ENCODE peak calls at places on chromosomes 12 and 14, in nine cellular contexts. C is lower lobe of right lung; P is GM06990; D is CD8-positive, alpha-beta T cell; E is colonic mucosa; X is mammary epithelial cell; J is NT2/D1; Y is CD8-positive, alpha-beta memory T cell; V is brain microvascular endothelial cell. S is an unnamed sample.

GRCh38 chr12:71567562-71567961 is 96.1 kb downstream of the ZFC3H1 start:
- DNase-seq in C (peak; percentile 47), P (no peak), D (no peak), E (no peak), X (no peak), J (no peak), Y (no peak), V (no peak), S (no peak)

GRCh38 chr12:33588082-33588712 is 148.6 kb upstream of the SYT10 start:
- DNase-seq in C (no peak), P (no peak), D (no peak), E (no peak), X (peak; percentile 93), J (peak; percentile 77), Y (no peak), V (peak; percentile 40), S (no peak)

GRCh38 chr12:21547437-21547836 is 21.3 kb downstream of the SPX start:
- DNase-seq in C (no peak), P (no peak), D (no peak), E (no peak), X (no peak), J (no peak), Y (no peak), V (no peak), S (no peak)

GRCh38 chr14:75234173-75234855 is 44.3 kb upstream of the FOS start:
- DNase-seq in C (peak; percentile 70), P (no peak), D (no peak), E (peak; percentile 48), X (no peak), J (no peak), Y (no peak), V (peak; percentile 96), S (no peak)

GRCh38 chr14:47557894-47558293 is 117.5 kb downstream of the MDGA2 start:
- DNase-seq in C (no peak), P (no peak), D (no peak), E (no peak), X (no peak), J (no peak), Y (no peak), V (no peak), S (no peak)

GRCh38 chr14:65011559-65011958 is 24.9 kb downstream of the FNTB start:
- DNase-seq in C (no peak), P (no peak), D (no peak), E (no peak), X (no peak), J (no peak), Y (no peak), V (no peak), S (no peak)

GRCh38 chr12:109099426-109100020 is 2.1 kb downstream of the UNG start:
- DNase-seq in C (no peak), P (no peak), D (no peak), E (no peak), X (no peak), J (no peak), Y (no peak), V (no peak), S (no peak)

GRCh38 chr14:66746316-66747006 is 238.5 kb downstream of the GPHN start:
- DNase-seq in C (no peak), P (no peak), D (no peak), E (no peak), X (peak; percentile 28), J (peak; percentile 2), Y (no peak), V (peak; percentile 67), S (peak; percentile 36)

GRCh38 chr12:77725611-77726010 is 105.1 kb upstream of the NAV3 start:
- DNase-seq in C (no peak), P (no peak), D (no peak), E (no peak), X (peak; percentile 10), J (no peak), Y (no peak), V (peak; percentile 92), S (no peak)

GRCh38 chr14:32205984-32206383 is 2.9 kb upstream of the RNU6-8 start:
- DNase-seq in C (no peak), P (peak; percentile 82), D (peak; percentile 5), E (no peak), X (peak; percentile 22), J (no peak), Y (no peak), V (no peak), S (no peak)

GRCh38 chr12:51070004-51070403 is 13.4 kb downstream of the CSRNP2 start:
- DNase-seq in C (no peak), P (no peak), D (no peak), E (no peak), X (peak; percentile 83), J (no peak), Y (no peak), V (no peak), S (no peak)

GRCh38 chr14:90969493-90970166 is 90.8 kb downstream of the RPS6KA5 start:
- DNase-seq in C (no peak), P (no peak), D (no peak), E (no peak), X (no peak), J (no peak), Y (no peak), V (no peak), S (no peak)
- H3K4me3 ChIP-seq in C (no peak overlapping the region), P (no peak overlapping the region), D (no peak overlapping the region), E (no peak overlapping the region), X (no peak overlapping the region), J (no peak overlapping the region), Y (no peak overlapping the region), V (no peak overlapping the region), S (no peak overlapping the region)

GRCh38 chr12:16608346-16608745 is 2.4 kb upstream of the LMO3 start:
- DNase-seq in C (no peak), P (no peak), D (no peak), E (no peak), X (no peak), J (no peak), Y (no peak), V (no peak), S (no peak)

GRCh38 chr12:16610743-16611142 is 4.8 kb upstream of the LMO3 start:
- DNase-seq in C (no peak), P (no peak), D (no peak), E (no peak), X (no peak), J (peak; percentile 50), Y (no peak), V (no peak), S (no peak)

GRCh38 chr12:16610006-16610520 is 4.1 kb upstream of the LMO3 start:
- DNase-seq in C (no peak), P (no peak), D (no peak), E (no peak), X (no peak), J (no peak), Y (no peak), V (no peak), S (no peak)

GRCh38 chr12:16607895-16608294 is 1.9 kb upstream of the LMO3 start:
- DNase-seq in C (peak; percentile 52), P (no peak), D (no peak), E (no peak), X (no peak), J (no peak), Y (no peak), V (no peak), S (no peak)

DNA sequence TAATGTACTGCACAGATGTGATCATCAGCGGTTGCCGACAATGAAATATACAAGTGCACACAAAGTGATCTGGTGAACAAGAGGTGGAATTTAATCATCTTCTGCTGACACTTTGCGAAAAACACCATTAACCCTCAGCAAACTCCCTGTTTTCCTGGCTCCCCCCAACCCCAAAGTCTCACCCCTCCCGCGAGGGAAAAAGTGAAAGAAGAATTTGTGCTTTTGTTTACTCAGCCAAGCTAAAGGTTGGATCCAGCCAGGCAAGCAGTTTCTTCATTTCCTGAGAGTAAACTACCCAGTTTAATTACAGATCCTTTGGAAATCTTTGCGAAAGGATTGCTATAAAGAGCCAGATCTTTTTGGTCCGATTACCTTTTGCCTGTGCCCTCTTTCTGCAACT is 3.2 kb upstream of the LMO3 start:
- DNase-seq in C (no peak), P (no peak), D (no peak), E (no peak), X (no peak), J (no peak), Y (no peak), V (no peak), S (no peak)
- H3K4me3 ChIP-seq in C (peak overlapping the region; percentile 56), P (peak overlapping the region; percentile 25), D (no peak overlapping the region), E (no peak overlapping the region), X (no peak overlapping the region), J (no peak overlapping the region), Y (no peak overlapping the region), V (no peak overlapping the region), S (peak overlapping the region; percentile 15)

GRCh38 chr12:1660304-1661187 is 30.3 kb upstream of the ADIPOR2 start:
- DNase-seq in C (peak; percentile 91), P (no peak), D (peak; percentile 59), E (peak; percentile 87), X (peak; percentile 90), J (no peak), Y (peak; percentile 64), V (no peak), S (no peak)

GRCh38 chr12:1661553-1662335 is 29.1 kb upstream of the ADIPOR2 start:
- DNase-seq in C (peak; percentile 97), P (peak; percentile 83), D (peak; percentile 78), E (peak; percentile 94), X (peak; percentile 80), J (peak; percentile 61), Y (peak; percentile 86), V (peak; percentile 54), S (peak; percentile 91)

GRCh38 chr12:1665366-1665765 is 25.5 kb upstream of the ADIPOR2 start:
- DNase-seq in C (no peak), P (no peak), D (no peak), E (no peak), X (no peak), J (no peak), Y (no peak), V (no peak), S (no peak)

GRCh38 chr12:1663440-1664132 is 27.3 kb upstream of the ADIPOR2 start:
- DNase-seq in C (no peak), P (no peak), D (no peak), E (no peak), X (no peak), J (no peak), Y (no peak), V (no peak), S (no peak)

DNA sequence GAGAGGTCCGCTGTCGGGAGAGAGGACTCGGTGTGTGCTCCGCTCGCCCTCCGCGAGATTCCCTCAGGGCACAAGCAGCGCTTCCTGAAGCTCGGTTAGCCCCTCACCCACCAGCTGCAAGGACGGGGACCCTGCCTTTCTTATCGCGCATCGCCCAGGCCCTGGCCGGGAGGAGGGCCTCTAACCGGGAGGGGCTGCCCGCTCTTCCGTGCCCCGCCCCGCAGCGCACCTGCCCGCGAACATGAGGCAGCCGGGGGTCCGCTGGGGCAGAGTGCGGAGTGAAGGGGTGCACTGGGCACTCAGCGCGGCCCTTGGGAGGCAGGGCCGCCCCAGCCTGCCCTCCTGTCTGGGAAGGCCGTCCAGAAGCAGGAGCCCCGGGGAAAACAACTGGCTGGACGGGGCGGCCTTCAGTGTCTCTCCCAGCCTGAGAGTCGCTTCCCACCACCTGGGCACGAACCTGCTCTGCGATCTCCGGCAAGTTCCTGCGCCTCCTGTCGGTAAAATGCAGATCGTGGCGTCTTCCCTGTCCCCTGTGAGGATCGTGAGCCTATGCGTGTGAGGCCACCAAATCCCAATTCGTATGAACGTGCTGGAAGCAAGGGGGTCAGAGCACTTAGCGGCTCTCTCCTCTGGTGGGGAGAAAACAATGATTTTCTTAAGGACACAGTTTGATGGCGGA is 28.0 kb upstream of the ADIPOR2 start:
- DNase-seq in C (peak; percentile 80), P (peak; percentile 40), D (peak; percentile 20), E (peak; percentile 86), X (no peak), J (peak; percentile 95), Y (peak; percentile 20), V (no peak), S (no peak)
- H3K4me3 ChIP-seq in C (peak overlapping the region; percentile 19), P (no peak overlapping the region), D (no peak overlapping the region), E (peak overlapping the region; percentile 30), X (peak overlapping the region; percentile 26), J (peak overlapping the region; percentile 31), Y (no peak overlapping the region), V (no peak overlapping the region), S (no peak overlapping the region)

GRCh38 chr14:93113678-93114067 is 2.1 kb downstream of the ITPK1 start:
- DNase-seq in C (no peak), P (no peak), D (no peak), E (peak; percentile 45), X (no peak), J (no peak), Y (no peak), V (no peak), S (no peak)
- H3K4me3 ChIP-seq in C (peak overlapping the region; percentile 87), P (peak overlapping the region; percentile 77), D (peak overlapping the region; percentile 76), E (peak overlapping the region; percentile 93), X (peak overlapping the region; percentile 62), J (peak overlapping the region; percentile 65), Y (no peak overlapping the region), V (no peak overlapping the region), S (peak overlapping the region; percentile 92)